ENCODE peak calls at places on chromosomes 13 and 19, in six cellular contexts. V, T, E, K, U and H are unnamed samples.

GRCh38 chr13:97522243-97522642 is 88.3 kb downstream of the RAP2A start:
- DNase-seq in V (no peak), T (no peak), E (no peak), K (no peak), U (no peak), H (no peak)

GRCh38 chr19:2271516-2272103 is 10.4 kb downstream of the PEAK3 start:
- DNase-seq in V (no peak), T (no peak), E (no peak), K (no peak), U (no peak), H (no peak)

GRCh38 chr13:48353590-48353989 is 50.0 kb downstream of the RB1 start:
- DNase-seq in V (no peak), T (no peak), E (no peak), K (no peak), U (no peak), H (no peak)

GRCh38 chr19:29587518-29587986 is 18.5 kb upstream of the POP4 start:
- DNase-seq in V (no peak), T (peak; percentile 22), E (no peak), K (no peak), U (peak; percentile 34), H (no peak)

GRCh38 chr19:6694147-6694815 is 24.3 kb upstream of the TNFSF14 start:
- DNase-seq in V (no peak), T (no peak), E (no peak), K (no peak), U (no peak), H (no peak)

GRCh38 chr13:113591750-113592149 is 7.2 kb downstream of the TFDP1 start:
- DNase-seq in V (no peak), T (no peak), E (no peak), K (no peak), U (no peak), H (no peak)

GRCh38 chr13:80340643-80341097 is 256 bp downstream of the SPRY2 start:
- DNase-seq in V (no peak), T (no peak), E (no peak), K (no peak), U (no peak), H (no peak)

GRCh38 chr19:43934055-43934984 is 762 bp downstream of the ZNF45 start:
- DNase-seq in V (peak; percentile 23), T (no peak), E (no peak), K (no peak), U (no peak), H (peak; percentile 21)

GRCh38 chr13:25170554-25171107 is 1.5 kb downstream of the AMER2 start:
- DNase-seq in V (no peak), T (no peak), E (no peak), K (peak; percentile 35), U (no peak), H (no peak)

GRCh38 chr19:33470686-33471085 is 50.9 kb downstream of the PEPD start:
- DNase-seq in V (no peak), T (no peak), E (no peak), K (no peak), U (no peak), H (no peak)

GRCh38 chr13:40668335-40668734 is 1.9 kb upstream of the FOXO1 start:
- DNase-seq in V (peak; percentile 39), T (peak; percentile 54), E (no peak), K (no peak), U (no peak), H (no peak)

GRCh38 chr13:98688373-98688772 is 64.1 kb downstream of the SLC15A1 start:
- DNase-seq in V (no peak), T (no peak), E (no peak), K (no peak), U (no peak), H (no peak)

GRCh38 chr13:109336730-109337129 is 449.7 kb downstream of the IRS2 start:
- DNase-seq in V (no peak), T (no peak), E (no peak), K (no peak), U (no peak), H (no peak)

GRCh38 chr13:44142911-44143665 is 230.5 kb upstream of the SERP2 start:
- DNase-seq in V (no peak), T (no peak), E (no peak), K (no peak), U (no peak), H (no peak)

GRCh38 chr13:57583529-57583928 is 48.0 kb upstream of the PCDH17 start:
- DNase-seq in V (no peak), T (no peak), E (no peak), K (no peak), U (no peak), H (no peak)

GRCh38 chr19:46840157-46840942 is 10.3 kb downstream of the AP2S1 start:
- DNase-seq in V (peak; percentile 84), T (no peak), E (peak; percentile 19), K (no peak), U (no peak), H (no peak)

GRCh38 chr19:29878973-29879654 is 62.9 kb upstream of the URI1 start:
- DNase-seq in V (peak; percentile 79), T (no peak), E (peak; percentile 10), K (no peak), U (no peak), H (no peak)

GRCh38 chr19:43777163-43777700 is 3.5 kb downstream of the KCNN4 start:
- DNase-seq in V (peak; percentile 59), T (no peak), E (peak; percentile 93), K (no peak), U (peak; percentile 49), H (no peak)

GRCh38 chr19:13817018-13817614 is 21.9 kb downstream of the ZSWIM4 start:
- DNase-seq in V (peak; percentile 43), T (no peak), E (no peak), K (no peak), U (no peak), H (no peak)

GRCh38 chr13:45833663-45834062 is 17.9 kb downstream of the SIAH3 start:
- DNase-seq in V (peak; percentile 15), T (no peak), E (peak; percentile 27), K (no peak), U (no peak), H (no peak)

GRCh38 chr13:100262404-100262803 is 173.5 kb downstream of the PCCA start:
- DNase-seq in V (no peak), T (no peak), E (no peak), K (no peak), U (no peak), H (no peak)

GRCh38 chr13:39397866-39398265 is 205.1 kb downstream of the LHFPL6 start:
- DNase-seq in V (no peak), T (no peak), E (no peak), K (no peak), U (no peak), H (no peak)

GRCh38 chr13:112747256-112747655 is 57.4 kb downstream of the ATP11A start:
- DNase-seq in V (no peak), T (no peak), E (no peak), K (no peak), U (no peak), H (no peak)

GRCh38 chr19:49690073-49690655 is 752 bp upstream of the CPT1C start:
- DNase-seq in V (no peak), T (no peak), E (no peak), K (no peak), U (no peak), H (no peak)

GRCh38 chr19:50203281-50204080 is at the start of gene MYH14:
- DNase-seq in V (peak; percentile 99), T (no peak), E (no peak), K (peak; percentile 93), U (no peak), H (no peak)

GRCh38 chr13:23668557-23668956 is 98.3 kb downstream of the TNFRSF19 start:
- DNase-seq in V (no peak), T (no peak), E (no peak), K (no peak), U (no peak), H (no peak)

GRCh38 chr19:2167896-2168618 is 4.3 kb downstream of the DOT1L start:
- DNase-seq in V (no peak), T (peak; percentile 89), E (peak; percentile 81), K (no peak), U (no peak), H (peak; percentile 63)

GRCh38 chr13:23436680-23437079 is 3.2 kb upstream of the SACS start:
- DNase-seq in V (no peak), T (no peak), E (no peak), K (no peak), U (no peak), H (no peak)

GRCh38 chr19:50465986-50466771 is 10.1 kb upstream of the EMC10 start:
- DNase-seq in V (peak; percentile 95), T (no peak), E (no peak), K (peak; percentile 22), U (no peak), H (no peak)

GRCh38 chr19:56476671-56477428 is at the start of gene ZNF667:
- DNase-seq in V (peak; percentile 36), T (no peak), E (no peak), K (no peak), U (no peak), H (peak; percentile 74)

GRCh38 chr19:13012690-13013608 is 17.7 kb downstream of the NFIX start:
- DNase-seq in V (peak; percentile 51), T (no peak), E (no peak), K (no peak), U (no peak), H (no peak)

GRCh38 chr19:49855676-49856573 is 5.0 kb downstream of the PTOV1 start:
- DNase-seq in V (no peak), T (no peak), E (no peak), K (no peak), U (no peak), H (no peak)

GRCh38 chr13:105202384-105202783 is 1333.1 kb downstream of the EFNB2 start:
- DNase-seq in V (peak; percentile 63), T (no peak), E (peak; percentile 7), K (no peak), U (no peak), H (no peak)

GRCh38 chr19:1725100-1726064 is 27.9 kb upstream of the ONECUT3 start:
- DNase-seq in V (peak; percentile 76), T (no peak), E (no peak), K (peak; percentile 86), U (no peak), H (no peak)

GRCh38 chr13:21849323-21849722 is 178.4 kb downstream of the FGF9 start:
- DNase-seq in V (peak; percentile 57), T (no peak), E (peak; percentile 19), K (no peak), U (no peak), H (peak; percentile 4)

GRCh38 chr19:9673912-9674668 is 810 bp downstream of the ZNF562 start:
- DNase-seq in V (no peak), T (no peak), E (no peak), K (no peak), U (no peak), H (no peak)

GRCh38 chr13:77309254-77309653 is 17.6 kb downstream of the MYCBP2 start:
- DNase-seq in V (no peak), T (no peak), E (no peak), K (no peak), U (no peak), H (no peak)

GRCh38 chr13:27621366-27622101 is at the start of gene POLR1D:
- DNase-seq in V (peak; percentile 85), T (peak; percentile 89), E (peak; percentile 91), K (peak; percentile 83), U (peak; percentile 86), H (peak; percentile 72)